ENCODE peak calls at places on chromosomes 12 and 14, in five cellular contexts. J is colonic mucosa; S is effector memory CD4-positive, alpha-beta T cell; T is gastrocnemius medialis; K is mammary epithelial cell. A is an unnamed sample. For H3K9me3, the result is how much of the 10 kb centered on the place peaks cover.

GRCh38 chr12:114405199-114405448 is 820 bp downstream of the TBX5 start:
- DNase-seq in T (no peak), S (no peak), J (no peak), K (no peak), A (no peak)

GRCh38 chr12:81558031-81558430 is 201.1 kb downstream of the PPFIA2 start:
- DNase-seq in T (no peak), K (no peak), S (no peak), J (no peak), A (no peak)

GRCh38 chr14:76413106-76413961 is 37.4 kb downstream of the ESRRB start:
- DNase-seq in S (no peak), T (no peak), K (no peak), J (no peak), A (no peak)

GRCh38 chr14:57066887-57067513 is 201.7 kb downstream of the EXOC5 start:
- DNase-seq in J (peak), T (no peak), S (no peak), K (peak), A (no peak)

GRCh38 chr14:69696633-69697557 is 70.0 kb upstream of the SRSF5 start:
- DNase-seq in K (no peak), S (no peak), T (no peak), J (no peak), A (no peak)

GRCh38 chr14:95440951-95441350 is 75.5 kb downstream of the SYNE3 start:
- DNase-seq in S (no peak), K (no peak), J (no peak), T (no peak), A (no peak)

GRCh38 chr12:71780207-71780822 is 25.7 kb downstream of the RAB21 start:
- DNase-seq in T (no peak), S (peak), J (peak), K (peak), A (peak)

GRCh38 chr14:53529519-53529918 is 376.4 kb upstream of the DDHD1 start:
- DNase-seq in T (no peak), J (no peak), S (no peak), K (no peak), A (no peak)

GRCh38 chr12:13275366-13275765 is 78.8 kb downstream of the EMP1 start:
- DNase-seq in J (no peak), K (no peak), S (no peak), T (no peak), A (no peak)

GRCh38 chr12:19012965-19013364 is 116.6 kb upstream of the PLEKHA5 start:
- DNase-seq in T (no peak), K (peak), S (no peak), J (no peak), A (no peak)

GRCh38 chr12:108350511-108350910 is 11.4 kb upstream of the CMKLR1 start:
- DNase-seq in T (no peak), K (no peak), S (no peak), J (no peak), A (no peak)

GRCh38 chr14:92619671-92620437 is 106.3 kb downstream of the RIN3 start:
- DNase-seq in T (no peak), K (no peak), J (no peak), S (no peak), A (no peak)

GRCh38 chr12:81450920-81451739 is 308.0 kb downstream of the PPFIA2 start:
- DNase-seq in K (peak), J (peak), T (no peak), S (no peak), A (no peak)

GRCh38 chr12:6368906-6369525 is 6.3 kb downstream of the SCNN1A start:
- DNase-seq in S (no peak), T (no peak), K (no peak), J (peak), A (no peak)

GRCh38 chr12:6086316-6086715 is 38.2 kb downstream of the VWF start:
- DNase-seq in K (no peak), T (no peak), J (no peak), S (no peak), A (no peak)

GRCh38 chr12:24955389-24955788 is 6.5 kb upstream of the BCAT1 start:
- DNase-seq in K (no peak), S (no peak), J (no peak), T (no peak), A (no peak)

GRCh38 chr14:103517172-103517566 is 5.5 kb downstream of the CKB start:
- DNase-seq in S (no peak), K (no peak), J (no peak), T (no peak), A (no peak)

GRCh38 chr14:90576981-90577660 is 180.3 kb downstream of the CALM1 start:
- DNase-seq in T (no peak), J (no peak), K (no peak), S (no peak), A (no peak)

GRCh38 chr12:114220311-114220710 is 185.6 kb downstream of the TBX5 start:
- DNase-seq in S (no peak), T (no peak), J (no peak), K (no peak), A (no peak)

GRCh38 chr12:752673-753400 is 458 bp downstream of the WNK1 start:
- DNase-seq in J (peak), K (peak), T (peak), S (peak), A (peak)

GRCh38 chr14:36910578-36910977 is 248.9 kb downstream of the PAX9 start:
- DNase-seq in K (no peak), T (no peak), J (no peak), S (no peak), A (no peak)

GRCh38 chr14:56318393-56319115 is 200.3 kb downstream of the PELI2 start:
- DNase-seq in S (no peak), K (no peak), T (no peak), J (no peak), A (no peak)

GRCh38 chr14:88168498-88169165 is 154.4 kb downstream of the KCNK10 start:
- DNase-seq in T (no peak), J (peak), S (peak), K (peak), A (peak)

GRCh38 chr14:59500732-59501131 is 16.4 kb downstream of the JKAMP start:
- DNase-seq in T (no peak), S (no peak), K (no peak), J (no peak), A (no peak)

GRCh38 chr14:98177551-98177950 is 1094.4 kb downstream of the BCL11B start:
- DNase-seq in K (no peak), J (no peak), S (peak), T (no peak), A (no peak)

DNA sequence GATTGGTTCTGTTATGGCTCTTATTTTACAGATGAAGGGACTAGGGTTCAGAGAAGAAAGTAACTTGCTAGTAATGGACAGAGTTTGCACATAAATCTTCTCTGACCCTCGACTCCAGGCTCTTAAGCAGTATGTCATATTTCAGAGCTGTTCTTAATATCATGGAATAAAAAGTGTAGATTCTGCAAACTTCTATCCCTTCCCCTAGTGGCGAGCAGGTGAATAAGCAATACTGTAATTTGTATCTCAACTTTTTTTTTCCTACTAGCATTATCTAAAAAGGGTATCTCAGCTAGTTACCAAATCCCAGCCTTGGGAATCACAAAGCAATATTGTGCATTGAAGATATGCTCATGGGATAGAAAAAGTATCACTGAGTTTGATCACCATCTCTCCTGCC is 83.2 kb downstream of the ANO4 start:
- DNase-seq in J (no peak), T (no peak), S (no peak), K (no peak), A (no peak)
- H3K9me3 ChIP-seq in J (under half), T (under half), S (under half), K (under half), A (under half)

DNA sequence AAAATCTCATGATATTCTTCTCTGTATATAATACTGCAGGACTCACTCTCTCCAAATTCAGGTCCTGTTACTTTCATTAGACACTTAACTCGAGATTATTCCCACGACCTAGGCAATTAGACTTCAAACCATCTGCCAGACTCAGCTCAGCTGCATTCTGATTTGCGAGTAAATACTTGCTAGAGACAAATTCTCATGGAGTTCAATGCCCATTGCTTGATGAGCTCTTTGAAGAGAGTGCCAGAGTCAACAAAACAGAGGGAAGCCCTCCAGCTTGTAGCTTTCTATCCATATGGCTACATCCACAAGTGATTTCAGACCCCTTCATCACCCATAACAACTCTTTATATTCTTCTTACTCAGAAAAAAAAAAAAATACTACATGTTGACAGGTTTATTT is 88.3 kb downstream of the GTF2A1 start:
- DNase-seq in J (no peak), K (no peak), S (no peak), T (no peak), A (no peak)
- H3K9me3 ChIP-seq in J (under half), K (under half), S (under half), T (under half), A (under half)

GRCh38 chr12:56804684-56805083 is 41.6 kb downstream of the HSD17B6 start:
- DNase-seq in S (no peak), T (no peak), K (no peak), J (no peak), A (no peak)
- H3K9me3 ChIP-seq in S (under half), T (under half), K (under half), J (under half), A (under half)

GRCh38 chr12:34294671-34295365 is 272.5 kb downstream of the ALG10 start:
- DNase-seq in K (no peak), J (no peak), T (no peak), S (no peak), A (no peak)
- H3K9me3 ChIP-seq in K (half or more), J (under half), T (under half), S (under half), A (half or more)

DNA sequence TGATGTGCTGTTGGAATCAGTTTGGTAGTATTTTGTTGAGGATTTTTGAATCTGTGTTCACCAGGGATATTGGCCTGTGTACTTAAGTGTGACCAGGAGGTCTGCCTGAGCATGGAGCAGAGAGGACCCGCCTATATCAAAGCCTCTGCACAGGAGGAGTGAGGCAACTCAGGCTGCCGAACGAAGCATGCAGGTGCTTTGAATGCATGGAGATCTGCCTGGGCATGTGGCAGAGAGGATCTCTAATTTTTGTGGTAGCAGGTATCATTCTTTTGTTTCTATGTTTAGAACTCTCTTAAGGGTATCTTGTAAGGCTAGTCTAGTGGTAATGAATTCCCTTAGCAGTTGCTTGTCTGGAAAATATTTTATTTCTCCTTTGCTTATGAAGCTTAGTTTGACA is 26.9 kb downstream of the RAB3IP start:
- DNase-seq in S (no peak), K (peak), J (no peak), T (no peak), A (no peak)
- H3K9me3 ChIP-seq in S (under half), K (under half), J (under half), T (under half), A (under half)

GRCh38 chr14:105836160-105836559 is 309.8 kb downstream of the TMEM121 start:
- DNase-seq in K (no peak), S (no peak), J (no peak), T (no peak), A (no peak)

DNA sequence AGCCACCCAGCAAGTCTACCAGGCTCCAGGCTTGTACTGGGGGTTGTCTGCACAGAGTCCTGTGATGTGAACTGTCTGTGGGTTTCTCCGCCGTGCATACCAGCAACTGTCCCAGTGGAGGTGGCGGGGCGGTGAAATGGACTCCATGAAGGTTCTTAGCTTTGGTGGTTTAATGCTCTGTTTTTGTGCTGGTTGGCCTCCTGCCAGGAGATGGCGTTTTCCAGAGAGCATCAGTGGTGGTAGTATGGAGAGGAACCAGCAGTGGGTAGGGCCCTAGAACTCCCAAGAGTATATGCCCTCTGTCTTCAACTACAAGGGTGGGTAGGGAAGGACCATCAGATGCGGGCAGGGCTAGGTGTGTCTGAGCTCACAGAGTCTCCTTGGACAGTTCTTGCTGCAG is 303.8 kb downstream of the TMEM121 start:
- DNase-seq in K (no peak), J (no peak), T (no peak), S (no peak), A (peak)
- H3K9me3 ChIP-seq in K (under half), J (under half), T (under half), S (under half), A (under half)

DNA sequence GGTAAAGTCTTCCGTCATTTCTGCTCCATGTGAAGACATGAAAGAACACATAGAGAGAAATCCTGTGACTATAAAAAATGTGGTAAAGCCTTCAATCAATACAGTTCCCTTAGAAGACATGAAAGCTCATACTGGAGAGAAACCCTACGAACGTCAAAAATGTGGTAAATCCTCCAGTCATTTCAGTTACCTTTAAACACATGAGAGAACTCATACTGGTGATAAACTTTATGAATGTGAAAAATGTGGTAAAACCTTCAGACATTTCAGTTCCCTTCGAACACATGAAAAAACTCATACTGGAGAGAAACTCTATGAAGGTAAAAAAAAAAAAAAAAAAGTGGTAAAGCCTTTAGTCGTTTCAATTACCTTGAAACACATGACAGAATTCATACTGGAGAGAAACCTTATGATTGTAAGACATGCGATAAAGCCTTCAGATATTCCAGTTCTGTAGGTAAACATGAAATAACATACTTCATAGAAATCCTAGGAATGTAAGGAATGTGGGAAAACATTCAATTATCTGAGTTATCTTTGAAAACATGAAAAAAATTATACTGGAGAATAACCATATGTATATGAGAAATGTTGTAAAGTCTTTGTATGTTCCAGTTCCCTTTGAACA is 60.4 kb downstream of the MAP4K5 start:
- DNase-seq in J (no peak), K (no peak), S (no peak), T (no peak), A (no peak)
- H3K9me3 ChIP-seq in J (under half), K (under half), S (under half), T (under half), A (half or more)

DNA sequence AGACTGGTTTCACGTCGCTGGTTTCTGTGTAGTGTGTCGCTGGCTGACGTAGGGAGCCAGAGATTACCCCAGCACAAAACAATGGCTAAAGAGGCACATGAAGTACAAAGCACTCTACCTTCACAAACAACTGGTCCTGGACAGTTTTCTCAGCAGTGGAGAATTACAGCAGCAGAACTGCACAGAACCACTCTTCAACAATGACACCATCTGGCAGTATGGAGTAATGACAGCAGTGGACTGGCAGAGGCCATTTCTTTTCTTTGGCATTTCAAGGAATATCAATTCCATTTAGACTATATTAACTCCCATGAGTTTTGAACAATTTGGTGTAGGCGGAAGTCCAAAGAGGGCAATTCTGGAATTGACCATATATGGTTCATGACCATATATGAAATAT is 1074.1 kb downstream of the AACS start:
- DNase-seq in T (no peak), S (no peak), K (no peak), J (no peak), A (no peak)
- H3K9me3 ChIP-seq in T (under half), S (under half), K (under half), J (under half), A (under half)